ENCODE peak calls at places on chromosomes 5 and 9, in five cellular contexts. G is tibial nerve, N is HepG2, L is stomach, D is A549. C is an unnamed sample.

GRCh38 chr9:72445291-72446000 is 76.0 kb upstream of the TMC1 start:
- DNase-seq in G (no peak), N (no peak), L (no peak), D (no peak), C (no peak)

GRCh38 chr5:138506370-138507113 is 36.5 kb downstream of the ETF1 start:
- DNase-seq in G (no peak), N (peak; percentile 90), L (no peak), D (no peak), C (no peak)

GRCh38 chr9:113956901-113957777 is 81.0 kb downstream of the ZNF618 start:
- DNase-seq in G (no peak), N (no peak), L (no peak), D (no peak), C (no peak)

GRCh38 chr5:99179206-99179605 is 250.4 kb upstream of the CHD1 start:
- DNase-seq in G (no peak), N (no peak), L (no peak), D (no peak), C (no peak)

GRCh38 chr5:107813559-107813958 is 142.8 kb upstream of the EFNA5 start:
- DNase-seq in G (no peak), N (no peak), L (no peak), D (no peak), C (no peak)

GRCh38 chr5:134119720-134120119 is 5.2 kb downstream of the TCF7 start:
- DNase-seq in G (no peak), N (no peak), L (no peak), D (no peak), C (no peak)

GRCh38 chr5:44942524-44943001 is 133.8 kb downstream of the MRPS30 start:
- DNase-seq in G (no peak), N (no peak), L (no peak), D (no peak), C (no peak)

GRCh38 chr5:134142088-134142487 is 27.6 kb downstream of the TCF7 start:
- DNase-seq in G (no peak), N (no peak), L (peak; percentile 19), D (no peak), C (no peak)

GRCh38 chr5:116529615-116530014 is 45.0 kb downstream of the SEMA6A start:
- DNase-seq in G (no peak), N (no peak), L (no peak), D (no peak), C (no peak)

GRCh38 chr5:91384671-91385430 is 1.7 kb upstream of the ARRDC3 start:
- DNase-seq in G (no peak), N (peak; percentile 90), L (peak; percentile 40), D (peak; percentile 92), C (peak; percentile 61)

GRCh38 chr5:59002162-59002825 is 419.4 kb downstream of the RAB3C start:
- DNase-seq in G (no peak), N (no peak), L (no peak), D (no peak), C (no peak)

GRCh38 chr5:153147891-153148623 is 342.4 kb upstream of the GRIA1 start:
- DNase-seq in G (no peak), N (peak; percentile 11), L (no peak), D (peak; percentile 25), C (peak; percentile 2)

GRCh38 chr9:111572945-111573604 is 26.4 kb downstream of the PTGR1 start:
- DNase-seq in G (no peak), N (no peak), L (no peak), D (no peak), C (no peak)

GRCh38 chr9:93267681-93268505 is 84.0 kb downstream of the WNK2 start:
- DNase-seq in G (no peak), N (no peak), L (peak; percentile 25), D (no peak), C (no peak)

GRCh38 chr9:97109194-97109811 is 70.4 kb upstream of the CTSV start:
- DNase-seq in G (no peak), N (peak; percentile 64), L (peak; percentile 70), D (peak; percentile 52), C (peak; percentile 32)

GRCh38 chr5:146965781-146966659 is 87.5 kb upstream of the PPP2R2B start:
- DNase-seq in G (peak; percentile 43), N (peak; percentile 78), L (peak; percentile 56), D (peak; percentile 78), C (peak; percentile 57)

GRCh38 chr9:137310190-137311052 is 8.3 kb upstream of the NRARP start:
- DNase-seq in G (no peak), N (no peak), L (no peak), D (peak; percentile 58), C (no peak)

GRCh38 chr9:124369236-124369797 is 45.9 kb downstream of the PSMB7 start:
- DNase-seq in G (no peak), N (no peak), L (no peak), D (no peak), C (no peak)

GRCh38 chr5:15645376-15645775 is 145.4 kb downstream of the FBXL7 start:
- DNase-seq in G (no peak), N (no peak), L (no peak), D (no peak), C (no peak)

GRCh38 chr5:23820764-23821471 is 313.5 kb downstream of the PRDM9 start:
- DNase-seq in G (no peak), N (no peak), L (no peak), D (peak; percentile 58), C (peak; percentile 18)

GRCh38 chr9:137305060-137305787 is 3.2 kb upstream of the NRARP start:
- DNase-seq in G (no peak), N (no peak), L (peak; percentile 69), D (peak; percentile 70), C (no peak)

GRCh38 chr5:140391312-140391711 is 10.3 kb upstream of the ANKHD1 start:
- DNase-seq in G (no peak), N (no peak), L (no peak), D (no peak), C (no peak)

GRCh38 chr5:179478624-179479023 is 71.7 kb upstream of the RUFY1 start:
- DNase-seq in G (no peak), N (no peak), L (no peak), D (no peak), C (no peak)

GRCh38 chr9:1094749-1095148 is 44.6 kb downstream of the DMRT2 start:
- DNase-seq in G (no peak), N (no peak), L (no peak), D (no peak), C (no peak)

GRCh38 chr5:20514145-20514544 is 526.1 kb upstream of the CDH18 start:
- DNase-seq in G (no peak), N (no peak), L (no peak), D (no peak), C (no peak)

GRCh38 chr9:33068991-33069390 is 7.5 kb downstream of the SMU1 start:
- DNase-seq in G (no peak), N (no peak), L (no peak), D (no peak), C (no peak)

GRCh38 chr5:68529581-68529980 is 314.0 kb downstream of the PIK3R1 start:
- DNase-seq in G (no peak), N (no peak), L (no peak), D (no peak), C (no peak)

GRCh38 chr9:114339130-114339908 is 9.7 kb downstream of the ORM2 start:
- DNase-seq in G (no peak), N (peak; percentile 35), L (peak; percentile 40), D (peak; percentile 44), C (peak; percentile 87)

GRCh38 chr5:30994926-30995325 is 198.6 kb upstream of the CDH6 start:
- DNase-seq in G (no peak), N (no peak), L (no peak), D (no peak), C (no peak)

DNA sequence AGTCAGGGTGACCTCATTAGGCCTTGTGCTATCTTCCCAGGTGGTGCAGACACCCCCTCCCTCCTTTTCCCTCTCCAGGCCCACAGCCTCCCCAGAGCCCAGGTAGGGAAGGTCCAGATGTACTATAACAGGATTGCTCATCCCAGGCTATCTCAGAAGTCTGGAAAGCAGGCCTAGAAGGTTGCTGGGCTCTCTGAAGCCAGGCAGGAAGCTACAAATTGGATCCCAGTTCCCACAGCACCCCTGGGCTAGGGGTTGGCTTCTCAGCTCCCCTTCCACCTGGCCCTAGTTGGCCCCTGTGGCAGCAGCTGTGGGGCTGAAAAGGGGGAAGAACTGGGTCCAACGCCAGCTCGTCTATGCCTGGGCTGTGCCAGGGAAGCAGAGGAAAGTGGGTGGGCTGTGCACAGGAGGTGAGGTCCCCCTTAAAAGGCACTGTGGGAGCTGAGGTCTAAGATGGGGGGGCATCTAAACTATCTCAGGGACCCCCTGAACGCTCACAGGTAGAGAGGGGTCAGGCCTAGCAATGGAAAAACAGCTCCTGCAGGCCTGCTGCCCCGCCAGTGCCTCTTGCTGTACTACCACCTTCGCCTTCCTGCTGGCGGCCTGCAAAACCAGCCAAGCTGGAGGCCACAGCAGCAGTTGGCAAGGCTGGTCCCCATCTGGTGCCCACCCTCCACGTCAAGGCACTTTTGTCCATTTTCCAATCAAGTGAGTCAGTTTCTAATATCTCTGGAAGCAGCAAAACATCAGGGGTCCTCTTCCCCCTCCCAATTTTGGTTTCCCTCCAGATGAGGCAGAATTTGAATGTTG is 13.3 kb upstream of the PSMD5 start:
- DNase-seq in G (no peak), N (no peak), L (no peak), D (no peak), C (no peak)
- TF ChIP-seq POLR2A in G (no peak), N (no peak), L (no peak), D (no peak), C (no peak)

GRCh38 chr9:121074370-121075250 is at the start of gene CNTRL:
- DNase-seq in G (peak; percentile 90), N (peak; percentile 71), L (peak; percentile 87), D (peak; percentile 95), C (peak; percentile 96)
- TF ChIP-seq POLR2A in G (peak; percentile 40), N (peak; percentile 62), L (no peak), D (peak; percentile 70), C (peak; percentile 88)

GRCh38 chr9:75890541-75891276 is at the start of gene PCSK5:
- DNase-seq in G (peak; percentile 83), N (peak; percentile 58), L (peak; percentile 75), D (peak; percentile 90), C (peak; percentile 88)
- TF ChIP-seq POLR2A in G (peak; percentile 70), N (no peak), L (peak; percentile 41), D (peak; percentile 92), C (peak; percentile 84)

DNA sequence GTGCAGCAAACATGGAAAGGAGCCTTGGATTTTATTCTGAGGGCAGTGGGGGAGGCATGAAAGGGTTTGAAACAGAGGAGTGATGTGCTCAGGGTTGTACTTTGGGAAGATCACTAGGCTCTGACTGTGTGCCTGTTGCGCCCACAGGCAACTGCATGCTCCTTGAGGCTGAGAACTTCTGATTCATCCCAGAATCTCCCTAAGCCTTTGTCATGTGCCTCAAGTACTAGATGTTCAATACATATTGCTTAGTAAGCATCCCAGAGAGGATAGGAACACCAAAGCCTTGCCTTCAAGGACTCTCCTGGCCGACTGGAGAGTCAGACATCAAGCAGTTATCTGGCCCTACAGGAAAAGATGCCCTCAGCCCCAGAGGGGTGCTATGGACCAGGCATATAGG is 54.1 kb downstream of the ARHGEF37 start:
- DNase-seq in G (no peak), N (no peak), L (no peak), D (no peak), C (no peak)
- TF ChIP-seq POLR2A in G (no peak), N (no peak), L (no peak), D (no peak), C (no peak)

GRCh38 chr5:173917788-173918786 is 29.9 kb downstream of the CPEB4 start:
- DNase-seq in G (no peak), N (peak; percentile 37), L (peak; percentile 54), D (peak; percentile 88), C (peak; percentile 66)
- TF ChIP-seq POLR2A in G (peak; percentile 35), N (peak; percentile 29), L (no peak), D (peak; percentile 55), C (peak; percentile 63)

GRCh38 chr5:76082790-76083554 is at the start of gene SV2C:
- DNase-seq in G (no peak), N (no peak), L (peak; percentile 41), D (peak; percentile 16), C (no peak)
- TF ChIP-seq POLR2A in G (no peak), N (no peak), L (no peak), D (no peak), C (no peak)